ENCODE peak calls at places on chromosomes 4 and X, in five cellular contexts. One of them, this sample, is unnamed.

GRCh38 chrX:153029162-153029561 is 27.1 kb upstream of the PNMA3 start:
- DNase-seq in endothelial cell: no peak
- DNase-seq in cardiac muscle cell: no peak
- DNase-seq in fibroblast of mammary gland: no peak
- DNase-seq in Caco-2: no peak
- DNase-seq in this sample: no peak

GRCh38 chr4:148778980-148779675 is 336.9 kb upstream of the NR3C2 start:
- DNase-seq in endothelial cell: no peak
- DNase-seq in Caco-2: no peak
- DNase-seq in fibroblast of mammary gland: no peak
- DNase-seq in cardiac muscle cell: no peak
- DNase-seq in this sample: no peak

GRCh38 chrX:22323541-22323940 is 50.8 kb downstream of the CBLL2 start:
- DNase-seq in cardiac muscle cell: peak
- DNase-seq in fibroblast of mammary gland: peak
- DNase-seq in Caco-2: no peak
- DNase-seq in endothelial cell: no peak
- DNase-seq in this sample: peak

GRCh38 chr4:150476776-150477175 is 105.2 kb upstream of the MAB21L2 start:
- DNase-seq in endothelial cell: no peak
- DNase-seq in cardiac muscle cell: no peak
- DNase-seq in fibroblast of mammary gland: no peak
- DNase-seq in Caco-2: no peak
- DNase-seq in this sample: no peak

GRCh38 chr4:15920723-15921591 is 17.6 kb downstream of the FGFBP1 start:
- DNase-seq in endothelial cell: no peak
- DNase-seq in fibroblast of mammary gland: peak
- DNase-seq in Caco-2: no peak
- DNase-seq in cardiac muscle cell: peak
- DNase-seq in this sample: peak

GRCh38 chr4:100450449-100450848 is 67.4 kb downstream of the EMCN start:
- DNase-seq in Caco-2: no peak
- DNase-seq in endothelial cell: no peak
- DNase-seq in fibroblast of mammary gland: peak
- DNase-seq in cardiac muscle cell: no peak
- DNase-seq in this sample: no peak

GRCh38 chr4:186728631-186729271 is 5.1 kb upstream of the FAT1 start:
- DNase-seq in cardiac muscle cell: no peak
- DNase-seq in Caco-2: no peak
- DNase-seq in fibroblast of mammary gland: peak
- DNase-seq in endothelial cell: no peak
- DNase-seq in this sample: peak

GRCh38 chrX:10099411-10099810 is 57.4 kb upstream of the CLCN4 start:
- DNase-seq in endothelial cell: no peak
- DNase-seq in Caco-2: no peak
- DNase-seq in cardiac muscle cell: no peak
- DNase-seq in fibroblast of mammary gland: no peak
- DNase-seq in this sample: no peak

GRCh38 chrX:150696836-150697235 is 3.6 kb downstream of the MTMR1 start:
- DNase-seq in Caco-2: no peak
- DNase-seq in fibroblast of mammary gland: no peak
- DNase-seq in cardiac muscle cell: no peak
- DNase-seq in endothelial cell: no peak
- DNase-seq in this sample: no peak

GRCh38 chr4:186554485-186554884 is 882 bp downstream of the MTNR1A start:
- DNase-seq in endothelial cell: peak
- DNase-seq in cardiac muscle cell: peak
- DNase-seq in fibroblast of mammary gland: peak
- DNase-seq in Caco-2: no peak
- DNase-seq in this sample: peak

GRCh38 chr4:123785515-123785914 is 388.9 kb downstream of the SPRY1 start:
- DNase-seq in endothelial cell: no peak
- DNase-seq in cardiac muscle cell: peak
- DNase-seq in Caco-2: no peak
- DNase-seq in fibroblast of mammary gland: peak
- DNase-seq in this sample: peak

GRCh38 chr4:28463184-28463690 is 1602.6 kb downstream of the STIM2 start:
- DNase-seq in Caco-2: no peak
- DNase-seq in endothelial cell: no peak
- DNase-seq in cardiac muscle cell: no peak
- DNase-seq in fibroblast of mammary gland: peak
- DNase-seq in this sample: no peak

GRCh38 chr4:12120968-12121367 is 692.3 kb upstream of the HS3ST1 start:
- DNase-seq in fibroblast of mammary gland: no peak
- DNase-seq in Caco-2: no peak
- DNase-seq in endothelial cell: no peak
- DNase-seq in cardiac muscle cell: no peak
- DNase-seq in this sample: no peak

GRCh38 chr4:10529891-10530786 is 72.9 kb upstream of the ZNF518B start:
- DNase-seq in endothelial cell: no peak
- DNase-seq in cardiac muscle cell: peak
- DNase-seq in fibroblast of mammary gland: no peak
- DNase-seq in Caco-2: no peak
- DNase-seq in this sample: peak

GRCh38 chr4:40264995-40265909 is 68.4 kb downstream of the RHOH start:
- DNase-seq in fibroblast of mammary gland: no peak
- DNase-seq in cardiac muscle cell: no peak
- DNase-seq in Caco-2: peak
- DNase-seq in endothelial cell: no peak
- DNase-seq in this sample: no peak
- TF ChIP-seq CTCF in fibroblast of mammary gland: no peak
- TF ChIP-seq CTCF in cardiac muscle cell: no peak
- TF ChIP-seq CTCF in Caco-2: no peak
- TF ChIP-seq CTCF in endothelial cell: no peak
- TF ChIP-seq CTCF in this sample: no peak

DNA sequence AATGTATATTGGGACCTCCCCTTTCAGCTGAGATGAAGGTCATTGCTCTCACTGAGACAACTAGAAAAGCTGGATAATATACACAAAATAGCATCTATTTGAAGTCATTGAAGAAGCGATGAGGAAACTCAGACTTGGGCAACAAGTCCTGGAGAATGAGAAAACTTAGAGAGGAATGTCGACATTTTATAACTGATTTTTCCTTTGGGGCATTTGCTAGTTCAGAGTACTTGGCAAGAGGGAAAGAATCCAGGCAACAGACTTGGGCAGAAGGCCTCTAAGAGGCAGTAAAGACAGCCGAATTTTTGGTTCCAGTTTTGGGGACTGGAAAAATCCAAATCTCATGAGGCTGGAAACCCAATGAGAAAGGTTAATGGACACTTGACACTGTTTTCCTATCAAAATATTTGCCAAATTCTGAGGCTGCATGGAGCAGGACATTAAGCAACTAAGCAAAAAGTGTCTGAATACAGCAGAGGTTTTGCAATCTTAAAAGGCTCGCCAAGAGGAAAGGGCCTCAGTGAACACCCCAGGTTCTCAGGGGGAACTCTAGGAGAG is 21.0 kb upstream of the ANXA5 start:
- DNase-seq in Caco-2: no peak
- DNase-seq in cardiac muscle cell: peak
- DNase-seq in endothelial cell: no peak
- DNase-seq in fibroblast of mammary gland: peak
- DNase-seq in this sample: peak
- TF ChIP-seq CTCF in Caco-2: no peak
- TF ChIP-seq CTCF in cardiac muscle cell: no peak
- TF ChIP-seq CTCF in endothelial cell: no peak
- TF ChIP-seq CTCF in fibroblast of mammary gland: no peak
- TF ChIP-seq CTCF in this sample: no peak

GRCh38 chr4:115790812-115791211 is 677.4 kb upstream of the NDST4 start:
- DNase-seq in fibroblast of mammary gland: no peak
- DNase-seq in cardiac muscle cell: no peak
- DNase-seq in endothelial cell: no peak
- DNase-seq in Caco-2: no peak
- DNase-seq in this sample: no peak
- TF ChIP-seq CTCF in fibroblast of mammary gland: no peak
- TF ChIP-seq CTCF in cardiac muscle cell: no peak
- TF ChIP-seq CTCF in endothelial cell: peak
- TF ChIP-seq CTCF in Caco-2: no peak
- TF ChIP-seq CTCF in this sample: no peak

DNA sequence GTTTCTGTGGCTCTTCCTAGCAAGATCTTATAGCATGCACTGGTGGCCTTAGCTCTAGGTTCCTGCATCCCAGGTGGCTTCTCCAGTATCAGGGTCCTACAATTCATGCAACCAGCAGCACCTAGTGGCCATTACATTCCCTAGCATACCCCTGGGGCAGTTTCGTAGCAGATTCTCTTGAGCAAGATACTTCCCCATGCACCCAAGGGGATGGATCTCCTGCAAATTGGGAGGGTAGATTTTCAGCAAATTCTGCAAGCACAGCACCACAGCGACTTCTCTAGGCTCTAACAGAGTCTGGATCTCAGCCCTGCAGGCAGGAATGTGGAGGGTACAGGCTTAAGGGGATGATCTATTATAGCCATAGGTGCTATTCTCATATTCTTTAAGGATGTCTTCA is 13.1 kb upstream of the SLC9B1 start:
- DNase-seq in Caco-2: peak
- DNase-seq in fibroblast of mammary gland: peak
- DNase-seq in cardiac muscle cell: peak
- DNase-seq in endothelial cell: peak
- DNase-seq in this sample: peak
- TF ChIP-seq CTCF in Caco-2: peak
- TF ChIP-seq CTCF in fibroblast of mammary gland: peak
- TF ChIP-seq CTCF in cardiac muscle cell: peak
- TF ChIP-seq CTCF in endothelial cell: peak
- TF ChIP-seq CTCF in this sample: peak

GRCh38 chr4:169744601-169745000 is 13.1 kb downstream of the HPF1 start:
- DNase-seq in Caco-2: no peak
- DNase-seq in cardiac muscle cell: no peak
- DNase-seq in fibroblast of mammary gland: peak
- DNase-seq in endothelial cell: no peak
- DNase-seq in this sample: no peak
- TF ChIP-seq CTCF in Caco-2: no peak
- TF ChIP-seq CTCF in cardiac muscle cell: no peak
- TF ChIP-seq CTCF in fibroblast of mammary gland: no peak
- TF ChIP-seq CTCF in endothelial cell: no peak
- TF ChIP-seq CTCF in this sample: no peak

GRCh38 chr4:41471672-41472071 is 66.3 kb upstream of the LIMCH1 start:
- DNase-seq in endothelial cell: no peak
- DNase-seq in fibroblast of mammary gland: no peak
- DNase-seq in cardiac muscle cell: no peak
- DNase-seq in Caco-2: no peak
- DNase-seq in this sample: no peak
- TF ChIP-seq CTCF in endothelial cell: no peak
- TF ChIP-seq CTCF in fibroblast of mammary gland: no peak
- TF ChIP-seq CTCF in cardiac muscle cell: no peak
- TF ChIP-seq CTCF in Caco-2: no peak
- TF ChIP-seq CTCF in this sample: no peak

DNA sequence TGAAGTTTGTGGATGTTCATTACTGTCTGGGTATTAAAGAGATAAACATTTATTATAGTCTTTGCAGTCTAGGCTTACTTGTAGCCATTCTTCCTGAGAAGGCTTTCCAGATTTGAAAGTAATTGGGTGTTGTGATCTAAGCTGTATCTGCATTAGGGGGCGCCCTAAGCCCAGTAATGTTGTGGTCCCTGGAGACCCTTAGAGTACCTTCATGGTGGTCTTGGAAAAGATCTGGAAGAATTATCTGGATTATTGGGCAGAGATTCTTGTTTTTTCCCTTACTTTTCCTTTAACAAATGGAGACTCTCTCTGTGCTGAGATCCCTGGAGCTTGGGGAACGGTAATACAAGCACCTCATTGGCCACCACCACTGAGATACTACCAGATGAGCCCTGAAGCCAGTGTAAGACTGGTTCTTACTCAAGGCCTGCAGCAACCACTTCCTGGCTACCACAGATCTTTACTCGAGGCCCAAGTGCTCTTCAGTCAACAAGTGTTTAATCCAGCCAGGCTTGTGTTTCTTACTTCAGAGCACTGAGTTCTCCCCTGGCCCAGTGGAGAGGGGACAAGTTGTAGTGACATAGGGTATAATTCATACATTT is 63.1 kb downstream of the RTL3 start:
- DNase-seq in cardiac muscle cell: peak
- DNase-seq in fibroblast of mammary gland: peak
- DNase-seq in Caco-2: no peak
- DNase-seq in endothelial cell: peak
- DNase-seq in this sample: peak
- TF ChIP-seq CTCF in cardiac muscle cell: peak
- TF ChIP-seq CTCF in fibroblast of mammary gland: peak
- TF ChIP-seq CTCF in Caco-2: no peak
- TF ChIP-seq CTCF in endothelial cell: no peak
- TF ChIP-seq CTCF in this sample: no peak

GRCh38 chr4:180558427-180558826 is 1684.8 kb upstream of the TENM3 start:
- DNase-seq in endothelial cell: no peak
- DNase-seq in Caco-2: no peak
- DNase-seq in cardiac muscle cell: no peak
- DNase-seq in fibroblast of mammary gland: no peak
- DNase-seq in this sample: no peak

GRCh38 chr4:180560896-180561295 is 1682.3 kb upstream of the TENM3 start:
- DNase-seq in fibroblast of mammary gland: peak
- DNase-seq in Caco-2: no peak
- DNase-seq in endothelial cell: no peak
- DNase-seq in cardiac muscle cell: peak
- DNase-seq in this sample: peak

GRCh38 chr4:180557348-180557747 is 1685.9 kb upstream of the TENM3 start:
- DNase-seq in cardiac muscle cell: no peak
- DNase-seq in fibroblast of mammary gland: no peak
- DNase-seq in endothelial cell: no peak
- DNase-seq in Caco-2: no peak
- DNase-seq in this sample: peak
- TF ChIP-seq CTCF in cardiac muscle cell: no peak
- TF ChIP-seq CTCF in fibroblast of mammary gland: no peak
- TF ChIP-seq CTCF in endothelial cell: peak
- TF ChIP-seq CTCF in Caco-2: peak
- TF ChIP-seq CTCF in this sample: peak

GRCh38 chr4:57190651-57191481 is 80.7 kb upstream of the IGFBP7 start:
- DNase-seq in endothelial cell: peak
- DNase-seq in fibroblast of mammary gland: peak
- DNase-seq in Caco-2: peak
- DNase-seq in cardiac muscle cell: peak
- DNase-seq in this sample: peak
- TF ChIP-seq CTCF in endothelial cell: peak
- TF ChIP-seq CTCF in fibroblast of mammary gland: peak
- TF ChIP-seq CTCF in Caco-2: peak
- TF ChIP-seq CTCF in cardiac muscle cell: peak
- TF ChIP-seq CTCF in this sample: peak